ENCODE peak calls at places on chromosomes 7 and 10, in nine cellular contexts. T, C, F, S, N, W, I, R and P are unnamed samples.

GRCh38 chr7:7681191-7681935 is 37.0 kb downstream of the RPA3 start:
- DNase-seq in T (peak; percentile 80), C (peak; percentile 88), F (peak; percentile 56), S (peak; percentile 44), N (peak; percentile 71), W (peak; percentile 48), I (peak; percentile 83), R (peak; percentile 50), P (peak; percentile 55)

GRCh38 chr7:2873146-2873545 is 29.0 kb upstream of the GNA12 start:
- DNase-seq in T (peak; percentile 60), C (no peak), F (no peak), S (no peak), N (no peak), W (peak; percentile 34), I (no peak), R (no peak), P (no peak)

GRCh38 chr7:118153551-118154177 is 30.3 kb upstream of the LSM8 start:
- DNase-seq in T (peak; percentile 67), C (peak; percentile 57), F (no peak), S (peak; percentile 28), N (peak; percentile 50), W (peak; percentile 14), I (peak; percentile 68), R (peak; percentile 23), P (peak; percentile 13)

GRCh38 chr7:5143935-5144903 is 45.8 kb upstream of the WIPI2 start:
- DNase-seq in T (no peak), C (no peak), F (peak; percentile 55), S (no peak), N (peak; percentile 37), W (peak; percentile 40), I (no peak), R (no peak), P (no peak)

GRCh38 chr7:101754432-101755159 is 62.8 kb upstream of the CUX1 start:
- DNase-seq in T (peak; percentile 23), C (peak; percentile 79), F (no peak), S (no peak), N (peak; percentile 49), W (peak; percentile 80), I (peak; percentile 58), R (no peak), P (peak; percentile 54)

GRCh38 chr10:27661511-27662286 is 83.9 kb downstream of the MKX start:
- DNase-seq in T (peak; percentile 60), C (no peak), F (no peak), S (no peak), N (peak; percentile 70), W (no peak), I (no peak), R (no peak), P (no peak)

GRCh38 chr7:11212080-11212711 is 238.5 kb downstream of the PHF14 start:
- DNase-seq in T (peak; percentile 71), C (peak; percentile 63), F (peak; percentile 12), S (peak; percentile 42), N (peak; percentile 80), W (peak; percentile 56), I (peak; percentile 66), R (peak; percentile 55), P (peak; percentile 83)

GRCh38 chr7:155865830-155866545 is 53.7 kb upstream of the SHH start:
- DNase-seq in T (no peak), C (no peak), F (no peak), S (no peak), N (no peak), W (no peak), I (no peak), R (no peak), P (no peak)

GRCh38 chr10:21260060-21260792 is 265.3 kb downstream of the SKIDA1 start:
- DNase-seq in T (no peak), C (no peak), F (no peak), S (no peak), N (peak; percentile 51), W (no peak), I (no peak), R (no peak), P (peak; percentile 28)

GRCh38 chr10:132131581-132132250 is 55.0 kb upstream of the DPYSL4 start:
- DNase-seq in T (no peak), C (no peak), F (no peak), S (no peak), N (no peak), W (no peak), I (no peak), R (no peak), P (no peak)

GRCh38 chr10:28668363-28669226 is 8.7 kb upstream of the BAMBI start:
- DNase-seq in T (no peak), C (peak; percentile 20), F (no peak), S (no peak), N (peak; percentile 41), W (peak; percentile 88), I (no peak), R (no peak), P (peak; percentile 66)

GRCh38 chr7:117036034-117036669 is 82.9 kb downstream of the ST7 start:
- DNase-seq in T (no peak), C (no peak), F (no peak), S (no peak), N (no peak), W (no peak), I (no peak), R (no peak), P (no peak)

GRCh38 chr10:79028456-79029010 is 40.2 kb upstream of the ZMIZ1 start:
- DNase-seq in T (no peak), C (no peak), F (no peak), S (no peak), N (no peak), W (no peak), I (no peak), R (no peak), P (no peak)

GRCh38 chr10:6669269-6669859 is 89.3 kb upstream of the PRKCQ start:
- DNase-seq in T (peak; percentile 40), C (peak; percentile 75), F (no peak), S (peak; percentile 44), N (peak; percentile 68), W (peak; percentile 28), I (peak; percentile 50), R (peak; percentile 14), P (peak; percentile 84)

GRCh38 chr10:79285315-79286185 is 61.7 kb upstream of the PPIF start:
- DNase-seq in T (no peak), C (no peak), F (peak; percentile 91), S (no peak), N (no peak), W (no peak), I (no peak), R (no peak), P (no peak)

GRCh38 chr10:2985729-2986232 is 81.6 kb upstream of the PFKP start:
- DNase-seq in T (peak; percentile 64), C (peak; percentile 65), F (no peak), S (peak; percentile 73), N (peak; percentile 78), W (no peak), I (no peak), R (no peak), P (peak; percentile 74)

GRCh38 chr10:4807803-4808507 is 18.1 kb upstream of the AKR1E2 start:
- DNase-seq in T (peak; percentile 74), C (peak; percentile 93), F (no peak), S (no peak), N (peak; percentile 89), W (no peak), I (peak; percentile 52), R (peak; percentile 6), P (peak; percentile 94)

GRCh38 chr7:116678812-116679211 is 6.8 kb downstream of the MET start:
- DNase-seq in T (no peak), C (no peak), F (no peak), S (no peak), N (no peak), W (no peak), I (no peak), R (no peak), P (no peak)

GRCh38 chr10:80582561-80582960 is 44.9 kb downstream of the SH2D4B start:
- DNase-seq in T (no peak), C (no peak), F (no peak), S (no peak), N (no peak), W (no peak), I (no peak), R (no peak), P (no peak)

GRCh38 chr10:100668001-100668400 is 77.4 kb upstream of the PAX2 start:
- DNase-seq in T (no peak), C (no peak), F (no peak), S (no peak), N (no peak), W (no peak), I (no peak), R (no peak), P (no peak)

GRCh38 chr10:105992928-105993327 is 1171.6 kb downstream of the SORCS1 start:
- DNase-seq in T (no peak), C (no peak), F (no peak), S (no peak), N (no peak), W (no peak), I (no peak), R (no peak), P (no peak)

GRCh38 chr7:44346063-44346462 is 20.7 kb upstream of the CAMK2B start:
- DNase-seq in T (no peak), C (no peak), F (no peak), S (no peak), N (no peak), W (no peak), I (no peak), R (no peak), P (no peak)

GRCh38 chr7:44338600-44338999 is 13.2 kb upstream of the CAMK2B start:
- DNase-seq in T (no peak), C (no peak), F (no peak), S (no peak), N (no peak), W (no peak), I (no peak), R (no peak), P (no peak)

GRCh38 chr7:44341399-44341798 is 16.0 kb upstream of the CAMK2B start:
- DNase-seq in T (no peak), C (no peak), F (no peak), S (no peak), N (no peak), W (no peak), I (no peak), R (no peak), P (no peak)
- H3K27ac ChIP-seq in T (no peak overlapping the region), C (no peak overlapping the region), F (no peak overlapping the region), S (no peak overlapping the region), N (no peak overlapping the region), W (no peak overlapping the region), I (no peak overlapping the region), R (no peak overlapping the region), P (no peak overlapping the region)

GRCh38 chr10:600876-601275 is 88.6 kb downstream of the DIP2C start:
- DNase-seq in T (no peak), C (no peak), F (no peak), S (no peak), N (no peak), W (no peak), I (no peak), R (no peak), P (peak; percentile 43)
- H3K79me2 ChIP-seq in T (no peaks in the 10 kb centered on the region), C (no peaks in the 10 kb centered on the region), F (no peaks in the 10 kb centered on the region), S (no peaks in the 10 kb centered on the region), N (peaks cover 93% of the 10 kb centered on the region), W (peaks cover 91% of the 10 kb centered on the region), I (no peaks in the 10 kb centered on the region), R (no peaks in the 10 kb centered on the region), P (peaks cover 39% of the 10 kb centered on the region)

GRCh38 chr10:110505130-110505815 is 7.6 kb downstream of the DUSP5 start:
- DNase-seq in T (no peak), C (peak; percentile 81), F (no peak), S (no peak), N (no peak), W (no peak), I (no peak), R (no peak), P (no peak)
- H3K27ac ChIP-seq in T (no peak overlapping the region), C (peak overlapping the region; percentile 92), F (no peak overlapping the region), S (no peak overlapping the region), N (peak overlapping the region; percentile 95), W (no peak overlapping the region), I (peak overlapping the region; percentile 93), R (no peak overlapping the region), P (peak overlapping the region; percentile 80)

GRCh38 chr7:131042269-131043160 is 285.2 kb upstream of the MKLN1 start:
- DNase-seq in T (no peak), C (no peak), F (no peak), S (no peak), N (peak; percentile 35), W (no peak), I (no peak), R (no peak), P (no peak)
- H3K79me2 ChIP-seq in T (peaks cover 28% of the 10 kb centered on the region), C (peaks cover 2% of the 10 kb centered on the region), F (peaks cover 22% of the 10 kb centered on the region), S (peaks cover 40% of the 10 kb centered on the region), N (peaks cover 100% of the 10 kb centered on the region), W (peaks cover 45% of the 10 kb centered on the region), I (peaks cover 89% of the 10 kb centered on the region), R (peaks cover 36% of the 10 kb centered on the region), P (peaks cover 57% of the 10 kb centered on the region)